ENCODE peak calls at places on chromosomes 4 and X, in six cellular contexts. H is AG04450, E is T-cell, C is mucosa of descending colon, Y is left kidney, T is frontal cortex. M is an unnamed sample.

GRCh38 chr4:156941940-156942548 is 29.6 kb downstream of the PDGFC start:
- DNase-seq in H (peak; percentile 92), E (no peak), T (no peak), Y (peak; percentile 94), C (peak; percentile 33), M (no peak)

GRCh38 chrX:101682723-101683122 is 23.1 kb upstream of the ARMCX2 start:
- DNase-seq in Y (no peak), H (no peak), E (no peak), C (no peak), T (no peak), M (no peak)

GRCh38 chr4:531721-532565 is 32.9 kb downstream of the PIGG start:
- DNase-seq in Y (no peak), T (no peak), C (no peak), E (no peak), H (no peak), M (no peak)

GRCh38 chr4:119665718-119666117 is 37.1 kb upstream of the PDE5A start:
- DNase-seq in C (no peak), E (no peak), Y (no peak), H (no peak), T (no peak), M (no peak)

GRCh38 chr4:187227907-187228699 is 504.4 kb upstream of the FAT1 start:
- DNase-seq in T (no peak), E (no peak), Y (peak; percentile 39), H (no peak), C (no peak), M (no peak)

GRCh38 chrX:71994601-71995000 is 84.0 kb downstream of the NHSL2 start:
- DNase-seq in Y (no peak), E (no peak), T (no peak), H (no peak), C (no peak), M (no peak)

GRCh38 chr4:138697771-138698170 is 317.8 kb upstream of the NOCT start:
- DNase-seq in T (no peak), H (peak; percentile 67), Y (no peak), C (no peak), E (no peak), M (no peak)

GRCh38 chr4:186622788-186623464 is 67.6 kb upstream of the MTNR1A start:
- DNase-seq in E (no peak), Y (no peak), C (no peak), H (no peak), T (no peak), M (no peak)

GRCh38 chr4:82354788-82355187 is 19.0 kb downstream of the HNRNPD start:
- DNase-seq in T (no peak), Y (no peak), C (no peak), E (no peak), H (no peak), M (no peak)

GRCh38 chr4:165464813-165465381 is 86.1 kb downstream of the CPE start:
- DNase-seq in C (peak; percentile 11), H (peak; percentile 11), E (no peak), Y (peak; percentile 58), T (peak; percentile 16), M (no peak)

GRCh38 chr4:99572527-99573240 is 1.9 kb upstream of the MTTP start:
- DNase-seq in T (no peak), Y (no peak), E (no peak), C (no peak), H (no peak), M (no peak)

GRCh38 chr4:186831574-186831973 is 107.9 kb upstream of the FAT1 start:
- DNase-seq in Y (no peak), C (no peak), T (no peak), H (no peak), E (no peak), M (no peak)

GRCh38 chr4:72340803-72341431 is 228.1 kb downstream of the ADAMTS3 start:
- DNase-seq in Y (no peak), C (no peak), H (no peak), T (no peak), E (no peak), M (no peak)

GRCh38 chrX:71143508-71143907 is 1.1 kb upstream of the NLGN3 start:
- DNase-seq in Y (no peak), T (peak; percentile 44), E (no peak), H (no peak), C (peak; percentile 55), M (no peak)

GRCh38 chr4:183035726-183036415 is 63.2 kb upstream of the WWC2 start:
- DNase-seq in T (no peak), C (no peak), Y (no peak), E (no peak), H (no peak), M (no peak)

GRCh38 chr4:41072021-41072777 is 142.1 kb downstream of the APBB2 start:
- DNase-seq in E (no peak), T (no peak), Y (no peak), H (no peak), C (no peak), M (no peak)

GRCh38 chr4:173211838-173212237 is 43.2 kb downstream of the GALNT7 start:
- DNase-seq in C (no peak), Y (no peak), E (no peak), H (no peak), T (no peak), M (no peak)

GRCh38 chrX:77548751-77549150 is 101.6 kb downstream of the FGF16 start:
- DNase-seq in C (no peak), H (no peak), T (no peak), E (no peak), Y (no peak), M (no peak)

GRCh38 chr4:143586080-143586479 is 72.6 kb downstream of the SMARCA5 start:
- DNase-seq in T (no peak), C (no peak), H (no peak), Y (no peak), E (no peak), M (peak; percentile 80)

GRCh38 chrX:49915352-49916222 is 6.8 kb upstream of the CLCN5 start:
- DNase-seq in T (no peak), Y (peak; percentile 68), H (peak; percentile 15), E (peak; percentile 29), C (peak; percentile 49), M (peak; percentile 13)

GRCh38 chr4:123856689-123857545 is 460.3 kb downstream of the SPRY1 start:
- DNase-seq in H (no peak), E (no peak), Y (peak; percentile 76), T (no peak), C (peak; percentile 63), M (peak; percentile 71)

GRCh38 chr4:95027906-95028618 is 270.3 kb downstream of the BMPR1B start:
- DNase-seq in Y (peak; percentile 27), T (no peak), E (no peak), C (no peak), H (no peak), M (no peak)

GRCh38 chr4:10036926-10037325 is 15.6 kb upstream of the SLC2A9 start:
- DNase-seq in C (no peak), H (no peak), T (no peak), E (no peak), Y (no peak), M (no peak)

GRCh38 chr4:80115368-80116181 is 42.5 kb upstream of the ANTXR2 start:
- DNase-seq in H (no peak), E (no peak), T (no peak), Y (no peak), C (no peak), M (no peak)

GRCh38 chr4:88573995-88574394 is 18.3 kb upstream of the HERC3 start:
- DNase-seq in H (no peak), Y (peak; percentile 58), T (no peak), E (no peak), C (no peak), M (no peak)

GRCh38 chr4:18422685-18423084 is 401.1 kb upstream of the LCORL start:
- DNase-seq in C (no peak), Y (peak; percentile 5), T (no peak), E (no peak), H (no peak), M (no peak)

GRCh38 chr4:189069782-189070181 is 870.9 kb upstream of the FRG1 start:
- DNase-seq in Y (no peak), E (no peak), H (no peak), T (no peak), C (no peak), M (no peak)

GRCh38 chr4:107058828-107059227 is 22.7 kb upstream of the DKK2 start:
- DNase-seq in T (no peak), Y (no peak), E (no peak), H (no peak), C (no peak), M (no peak)

GRCh38 chr4:180565856-180566431 is 1677.3 kb upstream of the TENM3 start:
- DNase-seq in Y (no peak), C (no peak), T (no peak), E (no peak), H (no peak), M (no peak)

GRCh38 chr4:54439831-54440243 is 210.7 kb downstream of the PDGFRA start:
- DNase-seq in E (no peak), T (no peak), Y (peak; percentile 16), H (no peak), C (peak; percentile 9), M (peak; percentile 49)

GRCh38 chr4:6470502-6471302 is 1.7 kb downstream of the PPP2R2C start:
- DNase-seq in C (peak; percentile 21), H (no peak), T (peak; percentile 76), E (no peak), Y (peak; percentile 46), M (no peak)

GRCh38 chr4:140103676-140104075 is 50.3 kb downstream of the MAML3 start:
- DNase-seq in Y (no peak), T (no peak), H (no peak), C (no peak), E (no peak), M (no peak)